ENCODE peak calls at places on chromosome 6, in eight cellular contexts. One of them, this sample, is unnamed. For H3K9me3, the result is how much of the 10 kb centered on the place peaks cover.

GRCh38 chr6:2807342-2808090 is 34.1 kb downstream of the SERPINB1 start:
- DNase-seq in adipocyte: no peak
- DNase-seq in CD8-positive, alpha-beta T cell: no peak
- DNase-seq in body of pancreas: peak
- DNase-seq in adrenal gland: peak
- DNase-seq in sigmoid colon: no peak
- DNase-seq in BE2C: no peak
- DNase-seq in tibial artery: no peak
- DNase-seq in this sample: no peak

GRCh38 chr6:139722540-139722939 is 348.1 kb upstream of the CITED2 start:
- DNase-seq in adipocyte: no peak
- DNase-seq in CD8-positive, alpha-beta T cell: no peak
- DNase-seq in body of pancreas: no peak
- DNase-seq in adrenal gland: no peak
- DNase-seq in sigmoid colon: no peak
- DNase-seq in BE2C: no peak
- DNase-seq in tibial artery: no peak
- DNase-seq in this sample: no peak

GRCh38 chr6:96060249-96060648 is 44.5 kb downstream of the FUT9 start:
- DNase-seq in adipocyte: no peak
- DNase-seq in CD8-positive, alpha-beta T cell: no peak
- DNase-seq in body of pancreas: no peak
- DNase-seq in adrenal gland: no peak
- DNase-seq in sigmoid colon: no peak
- DNase-seq in BE2C: no peak
- DNase-seq in tibial artery: no peak
- DNase-seq in this sample: no peak

GRCh38 chr6:18598865-18599264 is 211.7 kb downstream of the RNF144B start:
- DNase-seq in adipocyte: no peak
- DNase-seq in CD8-positive, alpha-beta T cell: no peak
- DNase-seq in body of pancreas: no peak
- DNase-seq in adrenal gland: no peak
- DNase-seq in sigmoid colon: no peak
- DNase-seq in BE2C: no peak
- DNase-seq in tibial artery: no peak
- DNase-seq in this sample: no peak

GRCh38 chr6:51495016-51495805 is 592.2 kb downstream of the PKHD1 start:
- DNase-seq in adipocyte: no peak
- DNase-seq in CD8-positive, alpha-beta T cell: no peak
- DNase-seq in body of pancreas: peak
- DNase-seq in adrenal gland: no peak
- DNase-seq in sigmoid colon: no peak
- DNase-seq in BE2C: no peak
- DNase-seq in tibial artery: no peak
- DNase-seq in this sample: no peak

GRCh38 chr6:137697267-137697938 is 169.7 kb upstream of the TNFAIP3 start:
- DNase-seq in adipocyte: peak
- DNase-seq in CD8-positive, alpha-beta T cell: no peak
- DNase-seq in body of pancreas: peak
- DNase-seq in adrenal gland: no peak
- DNase-seq in sigmoid colon: no peak
- DNase-seq in BE2C: no peak
- DNase-seq in tibial artery: no peak
- DNase-seq in this sample: no peak

GRCh38 chr6:74091133-74091793 is 395.3 kb downstream of the CD109 start:
- DNase-seq in adipocyte: peak
- DNase-seq in CD8-positive, alpha-beta T cell: no peak
- DNase-seq in body of pancreas: no peak
- DNase-seq in adrenal gland: no peak
- DNase-seq in sigmoid colon: peak
- DNase-seq in BE2C: no peak
- DNase-seq in tibial artery: no peak
- DNase-seq in this sample: no peak

GRCh38 chr6:30556964-30557682 is at the start of gene PRR3:
- DNase-seq in adipocyte: peak
- DNase-seq in CD8-positive, alpha-beta T cell: no peak
- DNase-seq in body of pancreas: peak
- DNase-seq in adrenal gland: peak
- DNase-seq in sigmoid colon: peak
- DNase-seq in BE2C: peak
- DNase-seq in tibial artery: peak
- DNase-seq in this sample: peak

GRCh38 chr6:86526238-86526637 is 411.1 kb upstream of the HTR1E start:
- DNase-seq in adipocyte: no peak
- DNase-seq in CD8-positive, alpha-beta T cell: no peak
- DNase-seq in body of pancreas: no peak
- DNase-seq in adrenal gland: no peak
- DNase-seq in sigmoid colon: no peak
- DNase-seq in BE2C: no peak
- DNase-seq in tibial artery: no peak
- DNase-seq in this sample: no peak

GRCh38 chr6:169863149-169863525 is 111.7 kb downstream of the ERMARD start:
- DNase-seq in adipocyte: no peak
- DNase-seq in CD8-positive, alpha-beta T cell: no peak
- DNase-seq in body of pancreas: no peak
- DNase-seq in adrenal gland: no peak
- DNase-seq in sigmoid colon: no peak
- DNase-seq in BE2C: no peak
- DNase-seq in tibial artery: no peak
- DNase-seq in this sample: no peak

GRCh38 chr6:169862464-169863148 is 111.2 kb downstream of the ERMARD start:
- DNase-seq in adipocyte: no peak
- DNase-seq in CD8-positive, alpha-beta T cell: no peak
- DNase-seq in body of pancreas: peak
- DNase-seq in adrenal gland: no peak
- DNase-seq in sigmoid colon: no peak
- DNase-seq in BE2C: no peak
- DNase-seq in tibial artery: no peak
- DNase-seq in this sample: no peak

GRCh38 chr6:169859401-169859977 is 108.1 kb downstream of the ERMARD start:
- DNase-seq in adipocyte: no peak
- DNase-seq in CD8-positive, alpha-beta T cell: no peak
- DNase-seq in body of pancreas: no peak
- DNase-seq in adrenal gland: no peak
- DNase-seq in sigmoid colon: no peak
- DNase-seq in BE2C: no peak
- DNase-seq in tibial artery: no peak
- DNase-seq in this sample: no peak

GRCh38 chr6:169859978-169860703 is 108.7 kb downstream of the ERMARD start:
- DNase-seq in adipocyte: no peak
- DNase-seq in CD8-positive, alpha-beta T cell: no peak
- DNase-seq in body of pancreas: no peak
- DNase-seq in adrenal gland: no peak
- DNase-seq in sigmoid colon: no peak
- DNase-seq in BE2C: no peak
- DNase-seq in tibial artery: no peak
- DNase-seq in this sample: no peak

DNA sequence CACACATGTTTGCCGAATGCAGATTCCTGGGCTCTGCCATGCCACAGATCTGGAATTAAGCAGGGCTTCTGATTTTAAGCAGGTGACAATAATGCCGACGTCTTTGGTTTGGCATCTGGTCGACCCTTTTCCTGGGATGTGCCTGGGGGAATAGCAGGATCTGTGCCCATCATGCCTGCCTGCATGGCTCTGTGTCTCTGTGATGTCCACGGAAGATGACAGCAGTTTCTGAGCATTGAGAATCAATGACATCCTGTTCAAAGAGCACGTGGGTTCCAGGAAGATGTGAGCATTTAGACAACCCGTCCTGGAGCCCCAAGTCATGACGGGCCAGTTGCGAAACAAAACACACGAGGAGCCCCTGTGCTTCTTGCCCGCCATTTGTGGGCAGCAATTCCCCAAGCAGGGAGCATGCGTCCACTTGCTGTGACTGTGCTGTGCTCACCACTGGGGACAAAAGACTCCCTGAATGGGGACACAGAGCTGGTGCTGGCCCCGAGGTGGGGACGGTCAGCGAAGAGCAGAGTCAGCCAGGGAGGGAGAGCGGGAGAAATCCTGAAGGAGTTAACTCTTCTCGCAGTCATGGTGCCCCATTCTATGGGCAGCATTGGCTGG is 110.1 kb downstream of the ERMARD start:
- DNase-seq in adipocyte: no peak
- DNase-seq in CD8-positive, alpha-beta T cell: no peak
- DNase-seq in body of pancreas: no peak
- DNase-seq in adrenal gland: no peak
- DNase-seq in sigmoid colon: no peak
- DNase-seq in BE2C: no peak
- DNase-seq in tibial artery: no peak
- DNase-seq in this sample: no peak
- H3K9me3 ChIP-seq in adipocyte: under half
- H3K9me3 ChIP-seq in CD8-positive, alpha-beta T cell: under half
- H3K9me3 ChIP-seq in body of pancreas: under half
- H3K9me3 ChIP-seq in adrenal gland: under half
- H3K9me3 ChIP-seq in sigmoid colon: under half
- H3K9me3 ChIP-seq in BE2C: under half
- H3K9me3 ChIP-seq in tibial artery: under half
- H3K9me3 ChIP-seq in this sample: under half

DNA sequence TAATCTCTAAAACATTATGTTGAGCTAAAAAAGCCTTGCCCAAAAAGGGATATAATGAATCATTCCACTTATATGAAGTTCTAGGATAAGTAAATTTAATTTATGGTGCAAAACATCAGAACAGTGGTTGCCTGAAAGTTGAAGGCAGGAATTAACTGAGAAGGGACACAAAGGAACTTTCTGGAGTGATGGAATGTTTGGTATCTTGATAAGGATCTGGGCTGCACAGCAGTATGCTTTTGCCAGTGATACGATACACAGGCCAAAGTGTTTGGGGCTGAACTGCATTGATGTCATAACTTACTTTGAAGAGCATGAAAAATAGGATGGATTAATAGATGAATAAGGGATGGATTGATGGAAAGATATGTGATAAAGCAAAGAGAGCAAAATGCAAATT is 146.1 kb upstream of the LRFN2 start:
- DNase-seq in adipocyte: peak
- DNase-seq in CD8-positive, alpha-beta T cell: no peak
- DNase-seq in body of pancreas: no peak
- DNase-seq in adrenal gland: no peak
- DNase-seq in sigmoid colon: no peak
- DNase-seq in BE2C: no peak
- DNase-seq in tibial artery: no peak
- DNase-seq in this sample: no peak
- H3K9me3 ChIP-seq in adipocyte: under half
- H3K9me3 ChIP-seq in CD8-positive, alpha-beta T cell: under half
- H3K9me3 ChIP-seq in body of pancreas: under half
- H3K9me3 ChIP-seq in adrenal gland: under half
- H3K9me3 ChIP-seq in sigmoid colon: under half
- H3K9me3 ChIP-seq in BE2C: under half
- H3K9me3 ChIP-seq in tibial artery: under half
- H3K9me3 ChIP-seq in this sample: under half

GRCh38 chr6:159375014-159375413 is 205.8 kb downstream of the FNDC1 start:
- DNase-seq in adipocyte: no peak
- DNase-seq in CD8-positive, alpha-beta T cell: no peak
- DNase-seq in body of pancreas: no peak
- DNase-seq in adrenal gland: no peak
- DNase-seq in sigmoid colon: no peak
- DNase-seq in BE2C: no peak
- DNase-seq in tibial artery: no peak
- DNase-seq in this sample: no peak

GRCh38 chr6:159378361-159378760 is 209.2 kb downstream of the FNDC1 start:
- DNase-seq in adipocyte: peak
- DNase-seq in CD8-positive, alpha-beta T cell: no peak
- DNase-seq in body of pancreas: no peak
- DNase-seq in adrenal gland: no peak
- DNase-seq in sigmoid colon: no peak
- DNase-seq in BE2C: no peak
- DNase-seq in tibial artery: no peak
- DNase-seq in this sample: no peak

GRCh38 chr6:159376443-159377182 is 207.4 kb downstream of the FNDC1 start:
- DNase-seq in adipocyte: peak
- DNase-seq in CD8-positive, alpha-beta T cell: no peak
- DNase-seq in body of pancreas: no peak
- DNase-seq in adrenal gland: no peak
- DNase-seq in sigmoid colon: no peak
- DNase-seq in BE2C: no peak
- DNase-seq in tibial artery: no peak
- DNase-seq in this sample: no peak

DNA sequence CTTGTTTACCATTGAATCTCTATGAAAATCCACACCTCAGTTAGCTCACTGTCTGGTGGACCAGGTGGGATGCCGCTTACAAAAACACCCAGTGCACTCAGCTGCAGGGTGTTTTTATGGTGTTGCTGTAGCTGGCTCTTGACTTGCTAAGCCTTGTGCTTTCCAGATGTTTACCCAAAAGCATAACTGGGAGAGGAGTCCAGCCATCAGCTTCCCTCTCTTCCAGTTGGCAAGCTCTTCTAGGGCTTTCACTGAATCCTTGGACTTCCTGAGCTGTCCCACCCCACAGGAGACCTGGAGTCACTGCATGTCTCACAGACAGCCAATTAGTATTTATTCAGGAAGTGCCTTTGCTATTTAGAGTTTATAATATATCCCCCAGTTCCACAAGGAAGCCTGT is 210.9 kb downstream of the FNDC1 start:
- DNase-seq in adipocyte: no peak
- DNase-seq in CD8-positive, alpha-beta T cell: no peak
- DNase-seq in body of pancreas: no peak
- DNase-seq in adrenal gland: no peak
- DNase-seq in sigmoid colon: no peak
- DNase-seq in BE2C: no peak
- DNase-seq in tibial artery: no peak
- DNase-seq in this sample: no peak
- H3K9me3 ChIP-seq in adipocyte: under half
- H3K9me3 ChIP-seq in CD8-positive, alpha-beta T cell: under half
- H3K9me3 ChIP-seq in body of pancreas: under half
- H3K9me3 ChIP-seq in adrenal gland: under half
- H3K9me3 ChIP-seq in sigmoid colon: under half
- H3K9me3 ChIP-seq in BE2C: under half
- H3K9me3 ChIP-seq in tibial artery: under half
- H3K9me3 ChIP-seq in this sample: under half

DNA sequence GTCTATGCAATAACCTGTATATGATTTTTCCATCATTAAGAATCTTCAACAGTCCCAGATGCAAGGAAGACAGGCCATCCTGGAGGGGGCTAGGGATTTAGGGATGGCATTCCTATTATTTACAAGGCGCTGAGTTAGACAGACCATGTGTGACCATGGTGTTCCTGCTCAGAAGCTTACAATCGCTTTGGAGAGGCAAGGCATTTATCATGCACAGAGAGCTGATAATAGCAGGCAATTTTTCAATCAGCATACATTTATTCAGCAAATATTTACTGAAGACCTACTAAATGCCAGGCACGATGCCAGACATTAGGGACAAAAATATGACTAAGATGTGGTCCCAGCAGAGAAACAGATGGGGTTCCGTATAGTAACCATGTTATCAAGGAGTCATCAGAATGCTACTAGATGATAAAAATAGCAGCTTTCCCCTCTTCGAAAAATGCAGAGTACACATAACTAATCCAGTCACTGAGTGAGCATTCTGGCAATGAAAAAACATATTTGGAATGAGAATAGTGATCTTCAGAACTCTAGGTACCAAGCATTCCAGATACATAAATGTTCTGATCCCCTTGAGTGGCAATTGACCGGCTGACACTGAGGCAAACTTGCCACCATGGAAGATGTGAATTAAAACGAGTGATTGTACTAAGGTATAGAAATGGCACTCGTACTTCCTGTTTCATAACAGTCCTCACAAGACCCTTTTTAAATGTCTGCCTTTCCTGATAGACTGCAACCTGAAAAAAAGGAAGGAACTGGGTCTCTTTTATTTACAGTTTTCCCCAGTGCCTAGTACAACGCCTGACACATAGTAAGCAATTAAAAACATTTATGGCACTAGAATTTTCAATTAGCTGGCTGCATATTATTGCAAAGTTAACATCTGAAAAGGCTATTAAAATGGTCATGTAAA is 135.7 kb downstream of the ATXN1 start:
- DNase-seq in adipocyte: peak
- DNase-seq in CD8-positive, alpha-beta T cell: no peak
- DNase-seq in body of pancreas: peak
- DNase-seq in adrenal gland: no peak
- DNase-seq in sigmoid colon: no peak
- DNase-seq in BE2C: no peak
- DNase-seq in tibial artery: no peak
- DNase-seq in this sample: no peak
- H3K9me3 ChIP-seq in adipocyte: under half
- H3K9me3 ChIP-seq in CD8-positive, alpha-beta T cell: under half
- H3K9me3 ChIP-seq in body of pancreas: under half
- H3K9me3 ChIP-seq in adrenal gland: under half
- H3K9me3 ChIP-seq in sigmoid colon: under half
- H3K9me3 ChIP-seq in BE2C: under half
- H3K9me3 ChIP-seq in tibial artery: under half
- H3K9me3 ChIP-seq in this sample: under half